ENCODE peak calls at places on chromosomes 1 and 21, in six cellular contexts. Y is CD8-positive, alpha-beta T cell; P is dorsolateral prefrontal cortex; W is fibroblast of lung; B is GM20000; J is heart left ventricle. X is an unnamed sample.
A peak's percentile ranks its signal among the peaks of the same experiment; 100 is the strongest.

GRCh38 chr21:31397515-31397926 is 53.5 kb upstream of the TIAM1 start:
- DNase-seq in J (no peak), Y (no peak), B (no peak), P (peak; percentile 39), W (no peak), X (no peak)

GRCh38 chr21:43866659-43867331 is 1.8 kb downstream of the AGPAT3 start:
- DNase-seq in Y (no peak), B (peak; percentile 83), P (no peak), W (no peak), J (no peak), X (no peak)

GRCh38 chr1:28326980-28327379 is 1.9 kb upstream of the MED18 start:
- DNase-seq in J (no peak), Y (no peak), W (no peak), P (no peak), B (no peak), X (no peak)

GRCh38 chr1:93735722-93736121 is 54.1 kb upstream of the BCAR3 start:
- DNase-seq in W (peak; percentile 58), B (no peak), P (no peak), J (no peak), Y (no peak), X (no peak)

GRCh38 chr1:208252126-208252853 is 8.1 kb upstream of the PLXNA2 start:
- DNase-seq in W (peak; percentile 37), J (no peak), B (no peak), Y (no peak), P (no peak), X (no peak)

GRCh38 chr1:172531412-172531811 is 1.5 kb upstream of the SUCO start:
- DNase-seq in P (no peak), W (no peak), Y (no peak), J (no peak), B (no peak), X (no peak)

GRCh38 chr1:96400074-96400473 is 321.5 kb upstream of the PTBP2 start:
- DNase-seq in J (no peak), B (no peak), P (no peak), Y (no peak), W (no peak), X (no peak)

GRCh38 chr21:37220433-37220980 is 46.6 kb downstream of the VPS26C start:
- DNase-seq in B (peak; percentile 46), J (no peak), Y (peak; percentile 20), P (peak; percentile 36), W (peak; percentile 64), X (no peak)

GRCh38 chr1:27637052-27637451 is 2.1 kb upstream of the FGR start:
- DNase-seq in J (no peak), P (no peak), B (peak; percentile 68), Y (no peak), W (no peak), X (no peak)

GRCh38 chr1:161905269-161905884 is 118.3 kb downstream of the OLFML2B start:
- DNase-seq in J (no peak), W (peak; percentile 45), Y (peak; percentile 4), B (peak; percentile 23), P (no peak), X (no peak)

GRCh38 chr1:205226868-205227583 is 720 bp upstream of the TMCC2 start:
- DNase-seq in B (no peak), Y (no peak), J (no peak), W (peak; percentile 33), P (no peak), X (no peak)

GRCh38 chr21:42123509-42123908 is 52.4 kb downstream of the UMODL1 start:
- DNase-seq in W (no peak), B (no peak), J (no peak), Y (no peak), P (no peak), X (no peak)

GRCh38 chr1:182962554-182963115 is 9.7 kb upstream of the SHCBP1L start:
- DNase-seq in J (peak; percentile 69), B (peak; percentile 90), P (peak; percentile 34), W (peak; percentile 92), Y (no peak), X (peak; percentile 38)

GRCh38 chr21:40947713-40948112 is 100.8 kb upstream of the DSCAM start:
- DNase-seq in W (no peak), Y (no peak), B (no peak), J (no peak), P (no peak), X (no peak)

GRCh38 chr1:65177457-65177856 is 29.5 kb downstream of the AK4 start:
- DNase-seq in J (no peak), Y (no peak), B (no peak), W (peak; percentile 17), P (no peak), X (no peak)

GRCh38 chr1:108211014-108211413 is 10.9 kb upstream of the SLC25A24 start:
- DNase-seq in W (no peak), B (no peak), P (no peak), J (no peak), Y (no peak), X (no peak)

GRCh38 chr1:109547412-109548320 is 749 bp upstream of the GNAI3 start:
- DNase-seq in J (no peak), W (peak; percentile 31), Y (no peak), P (no peak), B (peak; percentile 25), X (no peak)

GRCh38 chr1:119713538-119714456 is 2.1 kb downstream of the PHGDH start:
- DNase-seq in B (no peak), J (no peak), P (no peak), W (peak; percentile 44), Y (no peak), X (no peak)

GRCh38 chr1:235597867-235598553 is 51.6 kb downstream of the GNG4 start:
- DNase-seq in J (no peak), Y (no peak), P (no peak), W (peak; percentile 57), B (no peak), X (no peak)

GRCh38 chr1:1359668-1360468 is 1.5 kb upstream of the MXRA8 start:
- DNase-seq in J (peak; percentile 72), Y (no peak), P (no peak), B (no peak), W (peak; percentile 64), X (no peak)

GRCh38 chr1:46466477-46467182 is 23.0 kb upstream of the DMBX1 start:
- DNase-seq in W (no peak), Y (no peak), J (no peak), B (peak; percentile 47), P (peak; percentile 25), X (peak; percentile 61)

GRCh38 chr1:63068626-63069025 is 253.7 kb upstream of the FOXD3 start:
- DNase-seq in B (no peak), W (no peak), J (no peak), P (no peak), Y (no peak), X (no peak)

GRCh38 chr1:156599811-156600210 is 1.5 kb downstream of the GPATCH4 start:
- DNase-seq in Y (no peak), B (peak; percentile 57), P (no peak), W (no peak), J (no peak), X (no peak)

GRCh38 chr1:156601122-156601830 is at the start of gene GPATCH4:
- DNase-seq in W (peak; percentile 96), P (peak; percentile 92), Y (peak; percentile 63), B (peak; percentile 76), J (peak; percentile 79), X (peak; percentile 66)

GRCh38 chr1:156601892-156602291 is 613 bp upstream of the GPATCH4 start:
- DNase-seq in B (no peak), W (no peak), J (no peak), Y (no peak), P (no peak), X (no peak)

GRCh38 chr1:156600733-156601121 is 552 bp downstream of the GPATCH4 start:
- DNase-seq in B (no peak), P (no peak), Y (no peak), J (no peak), W (peak; percentile 19), X (no peak)

GRCh38 chr1:156602557-156602993 is 1.3 kb upstream of the GPATCH4 start:
- DNase-seq in B (no peak), Y (no peak), P (no peak), W (no peak), J (no peak), X (no peak)
- TF ChIP-seq CTCF in B (peak; percentile 3), Y (peak; percentile 27), P (no peak), W (peak; percentile 22), J (no peak), X (peak; percentile 45)

GRCh38 chr1:248844526-248844925 is 6.5 kb downstream of the ZNF672 start:
- DNase-seq in W (no peak), Y (no peak), P (no peak), B (no peak), J (no peak), X (no peak)

GRCh38 chr1:248842781-248843331 is 4.8 kb downstream of the ZNF672 start:
- DNase-seq in J (no peak), P (no peak), W (no peak), Y (no peak), B (peak; percentile 50), X (no peak)

GRCh38 chr1:248840946-248841345 is 2.9 kb downstream of the ZNF672 start:
- DNase-seq in Y (no peak), P (no peak), J (no peak), B (no peak), W (no peak), X (no peak)

GRCh38 chr1:248843687-248844086 is 5.7 kb downstream of the ZNF672 start:
- DNase-seq in Y (no peak), P (no peak), W (no peak), J (no peak), B (no peak), X (no peak)

DNA sequence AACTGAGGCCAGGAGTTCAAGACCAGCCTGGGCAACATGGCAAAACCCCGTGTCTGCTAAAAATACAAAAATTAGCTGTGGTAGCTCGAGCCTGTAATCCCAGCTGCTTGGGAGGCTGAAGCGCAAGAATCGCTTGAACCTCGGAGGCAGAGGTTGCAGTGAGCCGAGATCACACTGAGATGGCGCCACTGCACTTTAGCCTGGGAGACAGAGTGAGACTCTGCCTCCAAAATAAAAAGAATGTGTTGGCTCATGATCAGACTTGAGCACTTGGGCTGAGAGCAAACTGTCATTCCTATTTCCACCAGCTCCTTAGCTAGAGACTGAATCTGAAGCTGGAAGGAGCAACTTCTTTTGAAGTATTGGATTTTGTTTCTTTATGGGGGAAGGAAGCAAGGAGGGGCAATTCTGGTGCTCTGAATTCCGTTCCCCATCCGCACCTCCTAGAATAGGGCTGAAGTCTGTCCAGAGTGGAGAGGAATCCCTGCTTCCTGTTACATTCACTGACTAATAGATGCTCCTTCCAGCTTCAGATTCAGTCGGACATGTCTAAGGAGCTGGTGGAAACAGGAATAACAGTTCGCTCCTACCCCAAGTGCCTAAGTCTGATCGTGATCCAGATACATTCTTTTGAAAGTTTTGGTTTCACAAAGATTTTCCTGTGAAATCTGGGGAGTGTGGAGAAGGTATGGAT is 3.8 kb downstream of the ZNF672 start:
- DNase-seq in W (peak; percentile 72), Y (no peak), P (no peak), B (no peak), J (peak; percentile 52), X (peak; percentile 30)
- TF ChIP-seq CTCF in W (peak; percentile 63), Y (peak; percentile 58), P (no peak), B (peak; percentile 16), J (peak; percentile 54), X (peak; percentile 62)

DNA sequence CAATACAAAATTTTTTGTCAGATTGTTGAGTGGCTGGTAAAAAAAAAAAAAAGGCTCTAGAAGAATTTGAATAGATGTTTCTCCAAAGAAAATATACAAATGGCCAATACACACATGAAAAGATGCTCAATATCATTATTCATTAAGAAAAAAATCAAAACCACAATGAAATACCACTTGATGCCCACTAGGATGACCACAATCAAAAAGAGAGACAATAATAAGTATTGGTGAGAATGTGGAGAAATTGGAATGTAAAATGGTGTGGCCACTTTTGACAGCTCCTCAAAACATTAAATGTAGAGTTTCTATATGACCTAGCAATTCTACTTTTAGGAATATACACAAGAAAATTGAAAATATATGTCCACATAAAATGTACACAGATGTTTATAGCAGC is 100.0 kb downstream of the CLEC20A start:
- DNase-seq in W (no peak), P (no peak), B (no peak), J (no peak), Y (no peak), X (no peak)
- TF ChIP-seq CTCF in W (no peak), P (no peak), B (no peak), J (no peak), Y (no peak), X (no peak)

GRCh38 chr1:196997428-196997827 is 20.1 kb downstream of the CFHR5 start:
- DNase-seq in B (no peak), Y (no peak), W (peak; percentile 33), P (no peak), J (no peak), X (no peak)
- TF ChIP-seq CTCF in B (no peak), Y (no peak), W (no peak), P (no peak), J (no peak), X (no peak)

X was measured in neural crest cell.